ENCODE peak calls at places on chromosomes 7 and 10, in four cellular contexts. One of them, this sample, is unnamed.

GRCh38 chr10:103238506-103239252 is 7.0 kb upstream of the RPEL1 start:
- DNase-seq in fibroblast of lung: peak
- DNase-seq in astrocyte of the spinal cord: no peak
- DNase-seq in A549: peak
- DNase-seq in this sample: no peak

GRCh38 chr10:30986027-30986672 is 45.5 kb downstream of the ZNF438 start:
- DNase-seq in fibroblast of lung: peak
- DNase-seq in astrocyte of the spinal cord: no peak
- DNase-seq in A549: no peak
- DNase-seq in this sample: no peak

GRCh38 chr7:101162551-101163280 is 2.7 kb downstream of the VGF start:
- DNase-seq in fibroblast of lung: peak
- DNase-seq in astrocyte of the spinal cord: peak
- DNase-seq in A549: peak
- DNase-seq in this sample: no peak

GRCh38 chr10:86218842-86219241 is 147.8 kb downstream of the GRID1 start:
- DNase-seq in fibroblast of lung: no peak
- DNase-seq in astrocyte of the spinal cord: no peak
- DNase-seq in A549: no peak
- DNase-seq in this sample: no peak

GRCh38 chr7:80879849-80880248 is 39.0 kb downstream of the SEMA3C start:
- DNase-seq in fibroblast of lung: peak
- DNase-seq in astrocyte of the spinal cord: peak
- DNase-seq in A549: no peak
- DNase-seq in this sample: no peak

GRCh38 chr10:131708225-131708624 is 192.6 kb upstream of the PPP2R2D start:
- DNase-seq in fibroblast of lung: no peak
- DNase-seq in astrocyte of the spinal cord: no peak
- DNase-seq in A549: no peak
- DNase-seq in this sample: no peak

GRCh38 chr10:62059424-62059913 is 158.0 kb downstream of the ARID5B start:
- DNase-seq in fibroblast of lung: no peak
- DNase-seq in astrocyte of the spinal cord: no peak
- DNase-seq in A549: no peak
- DNase-seq in this sample: no peak

GRCh38 chr10:105914432-105914831 is 1250.1 kb downstream of the SORCS1 start:
- DNase-seq in fibroblast of lung: no peak
- DNase-seq in astrocyte of the spinal cord: no peak
- DNase-seq in A549: no peak
- DNase-seq in this sample: no peak

GRCh38 chr10:78436706-78437406 is 403.2 kb downstream of the RPS24 start:
- DNase-seq in fibroblast of lung: no peak
- DNase-seq in astrocyte of the spinal cord: no peak
- DNase-seq in A549: no peak
- DNase-seq in this sample: no peak

GRCh38 chr10:86365346-86366032 is 1.1 kb downstream of the GRID1 start:
- DNase-seq in fibroblast of lung: no peak
- DNase-seq in astrocyte of the spinal cord: no peak
- DNase-seq in A549: no peak
- DNase-seq in this sample: no peak

GRCh38 chr7:17027143-17027802 is 145.5 kb upstream of the AGR3 start:
- DNase-seq in fibroblast of lung: no peak
- DNase-seq in astrocyte of the spinal cord: no peak
- DNase-seq in A549: no peak
- DNase-seq in this sample: no peak

GRCh38 chr7:91090684-91091083 is 173.5 kb upstream of the FZD1 start:
- DNase-seq in fibroblast of lung: no peak
- DNase-seq in astrocyte of the spinal cord: no peak
- DNase-seq in A549: no peak
- DNase-seq in this sample: no peak

GRCh38 chr7:55409474-55410225 is 44.5 kb downstream of the LANCL2 start:
- DNase-seq in fibroblast of lung: no peak
- DNase-seq in astrocyte of the spinal cord: no peak
- DNase-seq in A549: no peak
- DNase-seq in this sample: no peak

GRCh38 chr7:24059775-24060174 is 224.2 kb upstream of the NPY start:
- DNase-seq in fibroblast of lung: no peak
- DNase-seq in astrocyte of the spinal cord: no peak
- DNase-seq in A549: no peak
- DNase-seq in this sample: no peak

GRCh38 chr10:122163182-122164027 is 107.7 kb upstream of the BTBD16 start:
- DNase-seq in fibroblast of lung: peak
- DNase-seq in astrocyte of the spinal cord: no peak
- DNase-seq in A549: no peak
- DNase-seq in this sample: no peak

GRCh38 chr10:28382520-28383269 is 79.8 kb upstream of the MPP7 start:
- DNase-seq in fibroblast of lung: peak
- DNase-seq in astrocyte of the spinal cord: no peak
- DNase-seq in A549: peak
- DNase-seq in this sample: no peak

GRCh38 chr10:63266337-63267327 is 133.5 kb downstream of the NRBF2 start:
- DNase-seq in fibroblast of lung: no peak
- DNase-seq in astrocyte of the spinal cord: peak
- DNase-seq in A549: no peak
- DNase-seq in this sample: no peak

GRCh38 chr10:118373786-118374185 is 31.7 kb upstream of the FAM204A start:
- DNase-seq in fibroblast of lung: peak
- DNase-seq in astrocyte of the spinal cord: peak
- DNase-seq in A549: peak
- DNase-seq in this sample: peak

GRCh38 chr7:132045002-132045401 is 488.6 kb upstream of the PODXL start:
- DNase-seq in fibroblast of lung: no peak
- DNase-seq in astrocyte of the spinal cord: no peak
- DNase-seq in A549: no peak
- DNase-seq in this sample: no peak

GRCh38 chr7:324011-324410 is 34.0 kb downstream of the FOXL3 start:
- DNase-seq in fibroblast of lung: no peak
- DNase-seq in astrocyte of the spinal cord: no peak
- DNase-seq in A549: no peak
- DNase-seq in this sample: no peak

GRCh38 chr10:14478639-14479038 is 147.9 kb upstream of the FRMD4A start:
- DNase-seq in fibroblast of lung: peak
- DNase-seq in astrocyte of the spinal cord: peak
- DNase-seq in A549: peak
- DNase-seq in this sample: no peak

GRCh38 chr7:151135866-151136514 is 31.5 kb downstream of the GBX1 start:
- DNase-seq in fibroblast of lung: no peak
- DNase-seq in astrocyte of the spinal cord: no peak
- DNase-seq in A549: no peak
- DNase-seq in this sample: no peak

GRCh38 chr7:107758667-107759066 is 14.7 kb downstream of the CBLL1 start:
- DNase-seq in fibroblast of lung: no peak
- DNase-seq in astrocyte of the spinal cord: no peak
- DNase-seq in A549: no peak
- DNase-seq in this sample: no peak

GRCh38 chr7:107751113-107751512 is 7.2 kb downstream of the CBLL1 start:
- DNase-seq in fibroblast of lung: no peak
- DNase-seq in astrocyte of the spinal cord: no peak
- DNase-seq in A549: no peak
- DNase-seq in this sample: no peak

DNA sequence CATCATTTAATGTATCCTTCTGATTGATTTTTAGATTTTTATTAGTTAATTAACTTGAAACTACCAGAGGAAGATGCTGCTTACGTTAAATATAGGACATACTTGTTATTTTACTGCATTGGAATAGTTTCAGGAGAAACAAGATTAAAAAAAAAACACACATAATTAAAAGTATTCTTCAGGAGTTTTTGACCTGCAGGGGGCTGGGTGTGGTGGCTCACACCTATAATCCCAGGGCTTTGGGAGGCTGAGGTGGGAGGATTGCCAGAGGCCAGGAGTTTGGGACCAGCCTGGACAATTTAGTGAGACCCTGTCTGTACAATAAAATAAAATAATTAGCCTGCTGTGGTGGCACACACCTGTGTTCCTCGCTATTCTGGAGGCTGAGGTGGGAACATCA is 10.7 kb downstream of the CBLL1 start:
- DNase-seq in fibroblast of lung: no peak
- DNase-seq in astrocyte of the spinal cord: no peak
- DNase-seq in A549: no peak
- DNase-seq in this sample: no peak
- TF ChIP-seq CTCF in fibroblast of lung: no peak
- TF ChIP-seq CTCF in astrocyte of the spinal cord: peak
- TF ChIP-seq CTCF in A549: peak
- TF ChIP-seq CTCF in this sample: no peak

GRCh38 chr7:159030490-159031134 is 114.1 kb downstream of the VIPR2 start:
- DNase-seq in fibroblast of lung: no peak
- DNase-seq in astrocyte of the spinal cord: no peak
- DNase-seq in A549: peak
- DNase-seq in this sample: no peak
- TF ChIP-seq CTCF in fibroblast of lung: peak
- TF ChIP-seq CTCF in astrocyte of the spinal cord: no peak
- TF ChIP-seq CTCF in A549: peak
- TF ChIP-seq CTCF in this sample: peak

GRCh38 chr10:43322769-43323168 is 48.7 kb upstream of the FXYD4 start:
- DNase-seq in fibroblast of lung: peak
- DNase-seq in astrocyte of the spinal cord: peak
- DNase-seq in A549: peak
- DNase-seq in this sample: peak
- TF ChIP-seq CTCF in fibroblast of lung: no peak
- TF ChIP-seq CTCF in astrocyte of the spinal cord: no peak
- TF ChIP-seq CTCF in A549: no peak
- TF ChIP-seq CTCF in this sample: no peak

GRCh38 chr10:75191821-75192568 is 18.6 kb upstream of the VDAC2 start:
- DNase-seq in fibroblast of lung: peak
- DNase-seq in astrocyte of the spinal cord: peak
- DNase-seq in A549: peak
- DNase-seq in this sample: no peak
- TF ChIP-seq CTCF in fibroblast of lung: peak
- TF ChIP-seq CTCF in astrocyte of the spinal cord: peak
- TF ChIP-seq CTCF in A549: peak
- TF ChIP-seq CTCF in this sample: peak

DNA sequence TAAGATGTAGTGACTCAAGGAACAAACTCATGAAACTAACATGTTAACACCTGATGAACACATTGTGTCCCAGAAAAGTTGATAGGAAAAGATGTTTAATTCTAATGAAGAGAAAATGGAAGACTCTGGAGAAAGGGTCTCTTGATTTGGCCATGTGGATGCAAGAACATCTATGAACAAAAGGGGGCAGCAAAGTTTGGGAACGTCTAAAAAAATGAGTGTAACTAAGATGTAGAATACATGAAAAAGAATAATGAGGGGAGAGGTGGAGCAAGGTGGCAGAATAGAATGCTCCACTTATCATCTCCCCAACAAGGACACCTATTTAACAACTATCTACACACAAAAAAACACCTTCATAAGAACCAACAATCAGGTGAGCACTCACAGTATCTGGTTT is 805.1 kb downstream of the TNS3 start:
- DNase-seq in fibroblast of lung: peak
- DNase-seq in astrocyte of the spinal cord: peak
- DNase-seq in A549: no peak
- DNase-seq in this sample: no peak
- TF ChIP-seq CTCF in fibroblast of lung: peak
- TF ChIP-seq CTCF in astrocyte of the spinal cord: peak
- TF ChIP-seq CTCF in A549: peak
- TF ChIP-seq CTCF in this sample: peak

DNA sequence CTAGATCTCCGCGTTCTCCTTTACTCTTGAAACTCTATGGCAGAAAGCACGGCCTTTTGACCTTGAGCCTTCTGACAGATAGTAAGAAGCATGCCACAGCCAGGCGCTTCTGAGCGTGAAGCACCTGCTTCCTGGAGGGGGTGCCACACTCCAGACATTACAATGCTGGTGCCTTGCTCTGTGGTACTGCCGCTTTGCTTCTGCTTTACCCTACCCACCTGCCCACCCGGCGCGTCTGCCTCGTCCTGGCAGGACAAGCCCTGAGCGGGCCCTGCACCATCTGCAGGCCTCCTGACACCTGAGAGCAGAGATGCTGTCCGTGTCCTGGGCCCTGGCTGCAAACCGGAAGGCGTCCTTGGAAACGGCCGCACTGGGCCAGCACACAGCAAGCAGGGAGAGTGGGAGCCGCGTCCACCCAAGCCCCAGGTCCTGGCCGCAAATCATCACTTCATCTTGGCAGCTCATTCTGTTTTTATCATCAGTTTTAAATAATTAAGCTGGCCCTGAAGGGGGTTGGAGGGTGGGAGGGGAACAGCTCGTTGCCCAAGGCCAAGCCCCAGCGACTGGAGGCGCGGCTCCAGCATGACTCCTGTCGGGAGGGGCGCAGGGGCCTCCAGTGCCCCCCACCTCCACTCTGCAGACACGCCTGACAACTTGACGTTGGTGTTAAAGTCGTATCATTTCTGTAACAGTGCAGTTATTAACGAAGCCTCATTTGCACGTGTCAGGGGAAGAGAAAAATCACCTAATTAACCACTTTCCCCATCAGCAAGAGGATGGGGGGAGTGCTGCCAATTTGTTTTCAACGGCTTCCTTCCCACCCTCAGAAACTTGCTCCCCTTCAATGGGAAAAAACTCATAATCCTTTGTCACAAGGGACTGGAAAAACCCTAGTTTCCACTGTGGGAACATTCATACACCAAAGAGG is 132.2 kb downstream of the MAD1L1 start:
- DNase-seq in fibroblast of lung: no peak
- DNase-seq in astrocyte of the spinal cord: no peak
- DNase-seq in A549: peak
- DNase-seq in this sample: no peak
- TF ChIP-seq CTCF in fibroblast of lung: no peak
- TF ChIP-seq CTCF in astrocyte of the spinal cord: no peak
- TF ChIP-seq CTCF in A549: no peak
- TF ChIP-seq CTCF in this sample: no peak

GRCh38 chr7:128270799-128271411 is 29.8 kb downstream of the LEP start:
- DNase-seq in fibroblast of lung: no peak
- DNase-seq in astrocyte of the spinal cord: no peak
- DNase-seq in A549: no peak
- DNase-seq in this sample: no peak
- TF ChIP-seq CTCF in fibroblast of lung: peak
- TF ChIP-seq CTCF in astrocyte of the spinal cord: peak
- TF ChIP-seq CTCF in A549: no peak
- TF ChIP-seq CTCF in this sample: peak

This sample was measured in kidney epithelial cell.